ENCODE peak calls at places on chromosomes 13 and 19, in ten cellular contexts. S, C, W, K, P, H, I, J, D and O are unnamed samples.
A peak's percentile ranks its signal among the peaks of the same experiment; 100 is the strongest.

GRCh38 chr19:1907563-1908363 is 2.6 kb downstream of the ADAT3 start:
- DNase-seq in P (peak; percentile 55), C (no peak), D (peak; percentile 88), W (peak; percentile 45), I (no peak), H (no peak), J (no peak), S (no peak), K (no peak), O (no peak)

GRCh38 chr19:17968376-17968775 is 1.5 kb downstream of the KCNN1 start:
- DNase-seq in W (no peak), K (no peak), S (no peak), I (no peak), P (no peak), C (no peak), H (no peak), D (no peak), J (no peak), O (no peak)

GRCh38 chr19:54662730-54663129 is at the start of gene LILRB4:
- DNase-seq in W (no peak), J (no peak), H (peak; percentile 67), D (no peak), P (no peak), K (no peak), I (no peak), C (no peak), S (peak; percentile 52), O (no peak)

GRCh38 chr19:19033426-19034203 is at the start of the genes ARMC6 and SUGP2:
- DNase-seq in I (peak; percentile 88), J (peak; percentile 53), D (peak; percentile 92), P (peak; percentile 85), S (peak; percentile 79), W (peak; percentile 85), K (peak; percentile 82), H (peak; percentile 90), C (peak; percentile 85), O (peak; percentile 77)

GRCh38 chr19:47399198-47399597 is 20.1 kb downstream of the MEIS3 start:
- DNase-seq in C (no peak), H (no peak), K (no peak), W (no peak), D (no peak), P (no peak), J (no peak), I (no peak), S (no peak), O (no peak)

GRCh38 chr19:39246951-39247669 is 1.5 kb downstream of the IFNL4 start:
- DNase-seq in K (peak; percentile 14), S (no peak), C (no peak), W (no peak), H (no peak), I (no peak), J (no peak), D (no peak), P (no peak), O (no peak)

GRCh38 chr19:16367269-16367683 is 42.6 kb downstream of the KLF2 start:
- DNase-seq in P (no peak), S (no peak), I (no peak), W (no peak), J (no peak), D (no peak), C (no peak), K (no peak), H (no peak), O (no peak)

GRCh38 chr19:53381376-53381775 is 13.6 kb upstream of the ZNF765 start:
- DNase-seq in I (no peak), J (no peak), H (no peak), S (no peak), K (no peak), C (no peak), W (no peak), P (no peak), D (no peak), O (no peak)

GRCh38 chr19:2613507-2614295 is 88.8 kb downstream of the GNG7 start:
- DNase-seq in I (peak; percentile 51), P (no peak), W (no peak), D (no peak), K (peak; percentile 57), C (no peak), S (peak; percentile 25), H (no peak), J (no peak), O (peak; percentile 41)

GRCh38 chr13:70905035-70905434 is 796.8 kb upstream of the KLHL1 start:
- DNase-seq in I (peak; percentile 66), W (no peak), S (no peak), H (no peak), D (no peak), K (no peak), C (no peak), P (no peak), J (no peak), O (no peak)

DNA sequence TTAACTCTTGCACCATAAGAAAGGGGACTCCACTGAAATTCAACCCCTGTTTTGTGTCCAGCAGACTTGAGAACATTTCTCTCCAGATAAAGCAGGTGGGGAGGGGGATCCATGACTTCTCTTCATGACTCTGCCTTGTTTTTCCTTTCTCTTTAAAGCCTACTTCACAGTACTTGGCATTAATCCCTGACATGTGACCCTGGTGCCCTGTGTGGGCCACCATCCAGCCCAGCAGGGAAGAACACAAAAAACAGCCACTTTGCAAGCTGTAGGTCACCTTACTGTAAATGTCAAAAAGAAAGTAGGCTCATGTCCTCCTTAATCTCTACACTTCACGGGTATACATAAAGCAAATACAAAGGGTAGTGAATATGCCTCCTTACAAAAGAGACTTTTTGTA is 30.3 kb upstream of the TPP2 start:
- DNase-seq in I (no peak), W (no peak), K (no peak), P (no peak), S (no peak), C (no peak), J (no peak), H (no peak), D (no peak), O (no peak)
- H3K4me3 ChIP-seq in I (no peak overlapping the region), W (no peak overlapping the region), K (no peak overlapping the region), P (no peak overlapping the region), S (no peak overlapping the region), C (no peak overlapping the region), J (no peak overlapping the region), H (no peak overlapping the region), D (no peak overlapping the region), O (no peak overlapping the region)

DNA sequence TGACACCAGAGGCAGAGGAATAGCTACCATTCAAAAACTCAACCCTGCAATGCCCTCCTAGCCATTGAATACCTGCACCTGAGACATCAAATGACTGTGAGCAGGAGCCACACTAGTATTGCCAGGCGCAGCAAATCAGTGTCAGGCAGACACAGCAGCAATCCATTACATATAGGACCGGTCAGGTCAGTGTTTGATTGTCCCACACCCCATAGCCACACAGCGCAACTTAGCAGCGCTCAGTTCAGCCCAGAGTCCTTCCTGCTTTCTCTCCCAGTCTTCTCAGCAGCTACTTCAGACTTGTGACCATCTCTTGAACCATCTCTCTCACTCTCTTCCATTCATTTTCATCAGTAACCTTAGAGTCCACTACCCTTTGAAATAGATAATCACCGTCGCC is 181.6 kb upstream of the GPR12 start:
- DNase-seq in H (no peak), D (no peak), C (no peak), J (no peak), P (no peak), I (no peak), W (no peak), S (no peak), K (no peak), O (no peak)
- TF ChIP-seq CTCF in H (no peak), D (no peak), C (no peak), J (no peak), P (no peak), I (no peak), W (no peak), S (no peak), K (no peak), O (no peak)

GRCh38 chr13:98977568-98978270 is at the start of gene DOCK9:
- DNase-seq in I (peak; percentile 81), H (peak; percentile 72), C (peak; percentile 89), W (peak; percentile 49), P (peak; percentile 49), K (no peak), S (peak; percentile 72), J (no peak), D (peak; percentile 57), O (peak; percentile 66)

GRCh38 chr13:98976338-98976737 is 1.5 kb downstream of the DOCK9 start:
- DNase-seq in P (no peak), S (no peak), W (no peak), K (no peak), I (peak; percentile 50), H (no peak), D (no peak), C (peak; percentile 80), J (no peak), O (peak; percentile 87)

GRCh38 chr13:98976941-98977340 is 923 bp downstream of the DOCK9 start:
- DNase-seq in S (no peak), I (peak; percentile 45), D (no peak), H (no peak), C (peak; percentile 41), J (no peak), K (no peak), P (no peak), W (no peak), O (peak; percentile 54)

GRCh38 chr13:98974053-98974452 is 3.8 kb downstream of the DOCK9 start:
- DNase-seq in P (no peak), W (no peak), I (no peak), S (no peak), K (no peak), D (no peak), C (no peak), J (no peak), H (no peak), O (no peak)

DNA sequence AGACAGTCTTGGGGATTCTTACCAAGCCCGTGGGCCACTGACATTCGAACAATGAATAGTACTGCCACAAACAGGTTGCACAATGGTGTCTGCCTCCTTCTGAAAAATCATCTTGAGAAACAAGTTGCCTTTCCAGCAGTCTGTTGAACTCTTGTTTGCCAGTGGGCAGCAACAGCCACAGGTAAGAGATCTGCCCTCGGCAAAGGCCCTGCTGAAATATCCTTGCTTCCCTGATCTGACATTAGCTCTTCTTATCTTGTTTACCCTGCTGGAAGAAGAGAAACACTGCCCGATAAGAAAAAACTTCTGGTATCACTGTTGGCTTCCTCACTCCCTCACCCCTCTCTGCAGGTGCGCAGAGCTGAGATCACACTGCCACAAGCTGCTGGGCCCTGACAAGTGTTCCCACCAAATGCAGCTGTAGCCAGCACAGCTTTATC is 2.0 kb downstream of the DOCK9 start:
- DNase-seq in C (peak; percentile 15), D (no peak), S (no peak), H (no peak), K (no peak), J (no peak), P (no peak), W (no peak), I (peak; percentile 43), O (peak; percentile 43)
- H3K4me3 ChIP-seq in C (peak overlapping the region; percentile 6), D (no peak overlapping the region), S (peak overlapping the region; percentile 8), H (no peak overlapping the region), K (no peak overlapping the region), J (no peak overlapping the region), P (no peak overlapping the region), W (no peak overlapping the region), I (peak overlapping the region; percentile 57), O (no peak overlapping the region)

GRCh38 chr13:79155883-79156282 is 250.2 kb downstream of the RBM26 start:
- DNase-seq in D (no peak), J (no peak), K (no peak), S (no peak), W (no peak), P (no peak), I (no peak), C (no peak), H (no peak), O (no peak)
- TF ChIP-seq CTCF in D (no peak), J (no peak), K (no peak), S (no peak), W (no peak), P (no peak), I (no peak), C (no peak), H (no peak), O (no peak)